ENCODE peak calls at places on chromosomes 3 and 15, in ten cellular contexts. A is left ventricle myocardium inferior, P is neural progenitor cell, T is hepatocyte, Q is A549, D is pancreas, F is heart left ventricle, Y is fibroblast of lung, M is GM23338, S is coronary artery. X is an unnamed sample.

GRCh38 chr3:129256270-129256669 is 6.9 kb downstream of the COPG1 start:
- DNase-seq in A (peak; percentile 25), P (no peak), T (no peak), Q (no peak), D (no peak), F (no peak), Y (no peak), M (no peak), S (no peak), X (no peak)

GRCh38 chr3:103218793-103219192 is 784.0 kb downstream of the ZPLD1 start:
- DNase-seq in A (no peak), P (no peak), T (no peak), Q (no peak), D (no peak), F (no peak), Y (no peak), M (no peak), S (no peak), X (no peak)

GRCh38 chr15:59292393-59292792 is 80.3 kb downstream of the MYO1E start:
- DNase-seq in A (no peak), P (peak; percentile 76), T (no peak), Q (no peak), D (no peak), F (no peak), Y (no peak), M (peak; percentile 50), S (no peak), X (no peak)

GRCh38 chr3:38543602-38544001 is 47.5 kb downstream of the EXOG start:
- DNase-seq in A (peak; percentile 84), P (no peak), T (no peak), Q (no peak), D (no peak), F (peak; percentile 94), Y (no peak), M (no peak), S (peak; percentile 31), X (no peak)

GRCh38 chr15:35427091-35427490 is 118.9 kb downstream of the DPH6 start:
- DNase-seq in A (no peak), P (no peak), T (peak; percentile 4), Q (no peak), D (no peak), F (no peak), Y (peak; percentile 78), M (no peak), S (no peak), X (no peak)

GRCh38 chr15:74378853-74379252 is 11.4 kb upstream of the CYP11A1 start:
- DNase-seq in A (no peak), P (no peak), T (peak; percentile 51), Q (no peak), D (no peak), F (no peak), Y (no peak), M (no peak), S (no peak), X (no peak)

GRCh38 chr3:32996755-32997091 is 45.3 kb downstream of the CCR4 start:
- DNase-seq in A (no peak), P (no peak), T (no peak), Q (no peak), D (no peak), F (no peak), Y (no peak), M (peak; percentile 19), S (no peak), X (peak; percentile 57)

GRCh38 chr3:75144396-75144795 is 519.7 kb upstream of the FRG2C start:
- DNase-seq in A (no peak), P (no peak), T (peak; percentile 31), Q (no peak), D (no peak), F (no peak), Y (no peak), M (no peak), S (no peak), X (no peak)

GRCh38 chr3:123618768-123619484 is 34.1 kb upstream of the HACD2 start:
- DNase-seq in A (peak; percentile 72), P (no peak), T (peak; percentile 58), Q (no peak), D (no peak), F (peak; percentile 80), Y (peak; percentile 94), M (no peak), S (peak; percentile 87), X (no peak)

GRCh38 chr3:195150194-195151118 is 120.5 kb downstream of the XXYLT1 start:
- DNase-seq in A (peak; percentile 71), P (peak; percentile 54), T (peak; percentile 66), Q (no peak), D (no peak), F (peak; percentile 91), Y (peak; percentile 82), M (peak; percentile 85), S (peak; percentile 91), X (peak; percentile 80)

GRCh38 chr3:171874879-171875278 is 31.7 kb downstream of the TMEM212 start:
- DNase-seq in A (no peak), P (no peak), T (no peak), Q (no peak), D (no peak), F (no peak), Y (peak; percentile 38), M (no peak), S (no peak), X (no peak)

GRCh38 chr3:159818399-159818798 is 170.2 kb upstream of the IL12A start:
- DNase-seq in A (peak; percentile 57), P (peak; percentile 71), T (no peak), Q (no peak), D (no peak), F (peak; percentile 81), Y (no peak), M (peak; percentile 70), S (no peak), X (peak; percentile 84)
- TF ChIP-seq CTCF in A (peak; percentile 36), P (peak; percentile 56), T (no peak), Q (no peak), D (no peak), F (peak; percentile 7), Y (no peak), M (peak; percentile 39), S (no peak), X (peak; percentile 71)

GRCh38 chr15:42275780-42276395 is 2.7 kb upstream of the TMEM87A start:
- DNase-seq in A (no peak), P (peak; percentile 21), T (no peak), Q (no peak), D (no peak), F (no peak), Y (no peak), M (peak; percentile 5), S (no peak), X (no peak)

GRCh38 chr15:42273099-42273899 is at the start of the genes GANC and TMEM87A:
- DNase-seq in A (peak; percentile 96), P (peak; percentile 99), T (peak; percentile 99), Q (peak; percentile 85), D (peak; percentile 99), F (peak; percentile 98), Y (peak; percentile 99), M (peak; percentile 99), S (peak; percentile 99), X (peak; percentile 99)

GRCh38 chr15:42273900-42274692 is 863 bp upstream of the TMEM87A start:
- DNase-seq in A (peak; percentile 65), P (peak; percentile 50), T (peak; percentile 50), Q (peak; percentile 13), D (peak; percentile 58), F (peak; percentile 70), Y (peak; percentile 63), M (peak; percentile 34), S (peak; percentile 82), X (peak; percentile 69)

GRCh38 chr15:42272768-42273098 is 268 bp upstream of the GANC start:
- DNase-seq in A (no peak), P (no peak), T (no peak), Q (no peak), D (no peak), F (no peak), Y (no peak), M (peak; percentile 3), S (no peak), X (no peak)

GRCh38 chr15:42274693-42274971 is 1.4 kb upstream of the TMEM87A start:
- DNase-seq in A (no peak), P (peak; percentile 6), T (no peak), Q (no peak), D (no peak), F (no peak), Y (no peak), M (no peak), S (peak; percentile 74), X (peak; percentile 53)
- H3K4me3 ChIP-seq in A (peak overlapping the region; percentile 80), P (peak overlapping the region; percentile 78), T (peak overlapping the region; percentile 29), Q (peak overlapping the region; percentile 92), D (no peak overlapping the region), F (peak overlapping the region; percentile 70), Y (peak overlapping the region; percentile 97), M (peak overlapping the region; percentile 78), S (peak overlapping the region; percentile 92), X (peak overlapping the region; percentile 88)

GRCh38 chr15:62896380-62896866 is 146.1 kb upstream of the TPM1 start:
- DNase-seq in A (no peak), P (no peak), T (no peak), Q (peak; percentile 82), D (no peak), F (no peak), Y (no peak), M (no peak), S (no peak), X (no peak)

GRCh38 chr15:62895905-62896316 is 146.6 kb upstream of the TPM1 start:
- DNase-seq in A (no peak), P (no peak), T (no peak), Q (peak; percentile 86), D (no peak), F (no peak), Y (peak; percentile 67), M (no peak), S (no peak), X (no peak)

GRCh38 chr15:62897634-62898033 is 144.9 kb upstream of the TPM1 start:
- DNase-seq in A (no peak), P (no peak), T (no peak), Q (no peak), D (no peak), F (no peak), Y (no peak), M (no peak), S (no peak), X (no peak)

GRCh38 chr15:62895139-62895866 is 147.2 kb upstream of the TPM1 start:
- DNase-seq in A (no peak), P (no peak), T (no peak), Q (peak; percentile 52), D (no peak), F (no peak), Y (peak; percentile 79), M (no peak), S (no peak), X (no peak)

DNA sequence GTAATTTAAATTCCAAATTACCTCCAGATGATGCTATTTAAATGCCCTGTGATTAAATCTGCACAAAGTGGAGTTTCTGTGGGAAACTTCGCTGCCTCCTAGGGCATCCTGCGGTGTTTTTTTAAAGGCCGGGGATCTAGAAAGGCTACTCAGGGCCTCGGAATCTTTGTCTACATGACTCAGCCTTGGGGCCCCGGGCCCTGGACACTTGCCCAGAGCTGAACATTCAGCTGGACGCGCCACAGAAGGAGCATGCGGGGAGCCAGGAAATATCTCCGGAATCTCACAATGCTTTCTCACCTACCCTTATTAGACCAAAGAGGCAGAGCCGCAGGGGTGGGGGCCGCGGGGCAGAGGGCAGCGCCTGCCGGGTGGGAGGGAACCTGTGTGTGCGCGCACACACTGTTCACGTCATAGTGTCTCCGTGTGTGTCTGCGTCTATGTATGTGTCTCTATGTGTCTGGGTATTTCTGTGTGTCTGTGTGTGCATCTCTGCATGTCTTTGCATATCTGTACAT is 145.5 kb upstream of the TPM1 start:
- DNase-seq in A (peak; percentile 89), P (peak; percentile 51), T (peak; percentile 90), Q (peak; percentile 96), D (peak; percentile 94), F (peak; percentile 95), Y (peak; percentile 98), M (no peak), S (peak; percentile 94), X (no peak)
- H3K27ac ChIP-seq in A (peak overlapping the region; percentile 91), P (no peak overlapping the region), T (peak overlapping the region; percentile 91), Q (peak overlapping the region; percentile 99), D (peak overlapping the region; percentile 87), F (peak overlapping the region; percentile 89), Y (peak overlapping the region; percentile 77), M (peak overlapping the region; percentile 8), S (peak overlapping the region; percentile 85), X (peak overlapping the region; percentile 81)

GRCh38 chr3:192514081-192514753 is 213.1 kb downstream of the FGF12 start:
- DNase-seq in A (no peak), P (peak; percentile 85), T (peak; percentile 72), Q (peak; percentile 9), D (peak; percentile 70), F (no peak), Y (peak; percentile 2), M (peak; percentile 90), S (no peak), X (peak; percentile 87)
- TF ChIP-seq CTCF in A (no peak), P (peak; percentile 52), T (peak; percentile 17), Q (no peak), D (no peak), F (no peak), Y (no peak), M (peak; percentile 42), S (no peak), X (peak; percentile 62)

X was measured in endodermal cell.